ENCODE peak calls at places on chromosome 17, in nine cellular contexts. O is M059J; C is effector CD4-positive, alpha-beta T cell; B is NCI-H460; K is NCI-H2171 treated with DMSO at 0.1 percent for 48 hours; R is AML-193; E is mesenchymal stem cell; Q is stromal cell of bone marrow; G is GM04503. X is an unnamed sample.

GRCh38 chr17:50681260-50682200 is 26.2 kb downstream of the ANKRD40 start:
- DNase-seq in O (peak), C (no peak), B (peak), K (peak), R (peak), E (peak), Q (peak), G (no peak), X (no peak)

GRCh38 chr17:63540581-63540980 is 9.7 kb upstream of the DCAF7 start:
- DNase-seq in O (no peak), C (no peak), B (no peak), K (no peak), R (no peak), E (no peak), Q (no peak), G (no peak), X (no peak)

GRCh38 chr17:1201132-1201702 is 21.4 kb upstream of the ABR start:
- DNase-seq in O (no peak), C (no peak), B (no peak), K (no peak), R (no peak), E (no peak), Q (no peak), G (no peak), X (no peak)

GRCh38 chr17:1720856-1721386 is 3.6 kb upstream of the WDR81 start:
- DNase-seq in O (peak), C (peak), B (peak), K (peak), R (no peak), E (peak), Q (no peak), G (no peak), X (peak)

GRCh38 chr17:46903762-46904672 is 18.9 kb upstream of the GOSR2 start:
- DNase-seq in O (no peak), C (no peak), B (no peak), K (no peak), R (no peak), E (no peak), Q (no peak), G (no peak), X (no peak)

GRCh38 chr17:1829189-1829578 is 518 bp downstream of the SMYD4 start:
- DNase-seq in O (peak), C (no peak), B (no peak), K (peak), R (no peak), E (no peak), Q (no peak), G (no peak), X (no peak)

GRCh38 chr17:57407287-57408063 is 151.2 kb downstream of the MSI2 start:
- DNase-seq in O (no peak), C (no peak), B (no peak), K (peak), R (no peak), E (peak), Q (no peak), G (no peak), X (peak)

GRCh38 chr17:57739402-57740224 is 5.5 kb downstream of the CCDC182 start:
- DNase-seq in O (peak), C (no peak), B (no peak), K (peak), R (peak), E (peak), Q (no peak), G (no peak), X (peak)

GRCh38 chr17:76968707-76969597 is 100.7 kb downstream of the MGAT5B start:
- DNase-seq in O (peak), C (peak), B (no peak), K (peak), R (no peak), E (peak), Q (no peak), G (no peak), X (no peak)

GRCh38 chr17:80028030-80028429 is 7.6 kb downstream of the TBC1D16 start:
- DNase-seq in O (no peak), C (no peak), B (no peak), K (peak), R (no peak), E (no peak), Q (no peak), G (no peak), X (no peak)

GRCh38 chr17:34443832-34444469 is 80.9 kb upstream of the CCL1 start:
- DNase-seq in O (peak), C (no peak), B (peak), K (no peak), R (peak), E (no peak), Q (no peak), G (no peak), X (no peak)

GRCh38 chr17:41552455-41552854 is 19.4 kb downstream of the KRT9 start:
- DNase-seq in O (no peak), C (no peak), B (no peak), K (no peak), R (no peak), E (no peak), Q (no peak), G (no peak), X (no peak)

GRCh38 chr17:43039646-43040045 is 14.6 kb downstream of the RND2 start:
- DNase-seq in O (no peak), C (no peak), B (no peak), K (no peak), R (no peak), E (no peak), Q (no peak), G (no peak), X (no peak)

X was measured in LoVo.